ENCODE peak calls at places on chromosomes 1 and 21, in four cellular contexts. L is WTC11, S is HepG2, A is K562. Q is an unnamed sample.

GRCh38 chr1:19861034-19861433 is 21.2 kb upstream of the OTUD3 start:
- DNase-seq in L (no peak), S (no peak), A (peak), Q (no peak)

GRCh38 chr1:175508320-175509110 is 234.9 kb downstream of the TNR start:
- DNase-seq in L (no peak), S (no peak), A (no peak), Q (no peak)

GRCh38 chr1:59076612-59077011 is 220.3 kb upstream of the FGGY start:
- DNase-seq in L (no peak), S (no peak), A (peak), Q (no peak)

GRCh38 chr1:5598824-5599395 is 393.3 kb downstream of the NPHP4 start:
- DNase-seq in L (no peak), S (no peak), A (no peak), Q (no peak)

GRCh38 chr1:158509471-158510161 is 37.6 kb downstream of the OR10R2 start:
- DNase-seq in L (no peak), S (no peak), A (no peak), Q (no peak)

GRCh38 chr1:178055093-178055492 is 38.8 kb upstream of the RASAL2 start:
- DNase-seq in L (peak), S (peak), A (no peak), Q (no peak)

GRCh38 chr1:241376711-241377110 is 19.7 kb upstream of the RGS7 start:
- DNase-seq in L (no peak), S (no peak), A (no peak), Q (no peak)

GRCh38 chr21:40793057-40793456 is 53.9 kb downstream of the DSCAM start:
- DNase-seq in L (no peak), S (no peak), A (no peak), Q (no peak)

GRCh38 chr1:117810553-117810952 is 118.9 kb downstream of the GDAP2 start:
- DNase-seq in L (no peak), S (no peak), A (no peak), Q (no peak)

GRCh38 chr21:43287974-43288755 is 119.4 kb downstream of the CRYAA start:
- DNase-seq in L (no peak), S (peak), A (no peak), Q (no peak)

GRCh38 chr1:25743164-25744139 is 56.5 kb upstream of the SELENON start:
- DNase-seq in L (no peak), S (no peak), A (no peak), Q (no peak)

GRCh38 chr1:196063307-196063706 is 544.9 kb downstream of the KCNT2 start:
- DNase-seq in L (no peak), S (no peak), A (no peak), Q (no peak)

GRCh38 chr21:41168391-41169257 is 664 bp downstream of the BACE2 start:
- DNase-seq in L (peak), S (no peak), A (no peak), Q (no peak)

GRCh38 chr1:187197685-187198084 is 368.9 kb downstream of the PLA2G4A start:
- DNase-seq in L (no peak), S (no peak), A (no peak), Q (no peak)

DNA sequence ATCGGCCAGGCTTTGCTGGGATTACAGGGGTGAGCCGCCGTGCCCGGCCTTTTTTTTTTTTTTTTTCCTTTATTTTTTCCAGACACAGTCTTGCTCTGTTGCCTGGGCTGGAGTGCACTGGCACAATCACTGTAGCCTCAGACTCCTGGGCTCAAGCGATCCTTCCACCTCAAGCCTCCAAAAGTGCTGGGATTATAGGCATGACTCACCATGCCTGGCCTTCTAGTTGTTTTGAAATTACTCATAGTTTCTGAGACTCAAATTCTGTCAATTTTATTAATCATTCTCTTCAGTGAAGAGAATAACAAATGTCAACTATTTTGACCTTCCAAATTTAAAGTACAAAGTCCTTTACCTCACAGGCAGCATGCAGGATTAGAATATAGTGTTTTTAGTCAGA is 374.5 kb downstream of the PLA2G4A start:
- DNase-seq in L (no peak), S (no peak), A (no peak), Q (no peak)
- TF ChIP-seq CBFB in L (no peak), S (no peak), A (no peak), Q (no peak)

GRCh38 chr1:34781071-34781843 is at the start of gene GJB3:
- DNase-seq in L (peak), S (no peak), A (peak), Q (no peak)
- TF ChIP-seq CBFB in L (no peak), S (no peak), A (no peak), Q (no peak)

DNA sequence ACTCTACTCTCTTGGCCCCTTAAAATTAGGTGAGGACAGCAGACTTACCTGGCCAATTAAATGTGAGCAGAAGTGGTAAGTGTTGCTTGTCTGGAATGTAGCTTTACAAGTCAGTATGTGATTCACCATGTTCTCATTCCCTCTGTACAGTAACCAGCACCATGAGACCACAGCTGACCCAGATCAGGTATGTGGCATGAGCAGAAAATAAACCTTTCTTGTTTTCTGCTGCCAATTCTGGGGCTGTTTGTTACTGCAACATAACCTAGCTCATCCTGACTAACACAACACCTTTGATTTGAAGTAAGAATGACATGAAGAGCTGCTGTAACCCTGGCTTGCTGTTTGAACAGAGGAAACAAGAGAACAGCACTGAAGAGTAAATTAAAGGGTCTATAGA is 24.9 kb downstream of the ITPKB start:
- DNase-seq in L (no peak), S (no peak), A (no peak), Q (no peak)
- TF ChIP-seq CBFB in L (no peak), S (no peak), A (no peak), Q (no peak)

GRCh38 chr1:54836594-54836993 is 35.5 kb upstream of the TTC22 start:
- DNase-seq in L (no peak), S (no peak), A (no peak), Q (no peak)

GRCh38 chr1:54834007-54834541 is 33.0 kb upstream of the TTC22 start:
- DNase-seq in L (no peak), S (no peak), A (no peak), Q (no peak)

GRCh38 chr1:54835131-54835898 is 34.2 kb upstream of the TTC22 start:
- DNase-seq in L (no peak), S (no peak), A (no peak), Q (no peak)

GRCh38 chr1:54837002-54837853 is 36.1 kb upstream of the TTC22 start:
- DNase-seq in L (no peak), S (no peak), A (no peak), Q (no peak)

GRCh38 chr1:54835970-54836369 is 34.8 kb upstream of the TTC22 start:
- DNase-seq in L (no peak), S (no peak), A (no peak), Q (no peak)
- TF ChIP-seq CBFB in L (no peak), S (no peak), A (no peak), Q (no peak)

Q was measured in GM12878.